ENCODE peak calls at places on chromosomes 4 and X, in ten cellular contexts. N is transverse colon, I is lung, R is cardiac muscle cell, W is uterus, P is ascending aorta, O is mesenchymal stem cell, Y is A549, J is PC-3, M is breast epithelium. T is an unnamed sample.

GRCh38 chr4:124445071-124445470 is 267.5 kb downstream of the ANKRD50 start:
- DNase-seq in Y (no peak), W (no peak), O (no peak), I (no peak), N (no peak), R (no peak), M (no peak), J (no peak), P (no peak), T (no peak)

GRCh38 chrX:72430405-72430968 is 124.8 kb upstream of the CITED1 start:
- DNase-seq in W (no peak), M (no peak), I (no peak), P (no peak), R (no peak), O (peak; percentile 0), Y (no peak), N (no peak), J (peak; percentile 2), T (no peak)

GRCh38 chr4:152784490-152785195 is 4.9 kb downstream of the ARFIP1 start:
- DNase-seq in M (no peak), O (peak; percentile 45), R (no peak), W (no peak), J (peak; percentile 14), N (peak; percentile 16), I (no peak), P (no peak), Y (peak; percentile 11), T (peak; percentile 10)

GRCh38 chr4:40445671-40446070 is 110.5 kb downstream of the CHRNA9 start:
- DNase-seq in W (no peak), M (no peak), P (no peak), N (no peak), O (no peak), R (no peak), J (no peak), Y (no peak), I (no peak), T (no peak)

GRCh38 chrX:40007136-40007535 is 90.6 kb downstream of the BCOR start:
- DNase-seq in P (no peak), M (no peak), W (no peak), O (no peak), J (no peak), N (no peak), R (no peak), Y (no peak), I (no peak), T (no peak)

GRCh38 chr4:101346562-101347266 is 612 bp downstream of the PPP3CA start:
- DNase-seq in P (peak; percentile 77), I (peak; percentile 60), M (peak; percentile 35), J (peak; percentile 23), N (peak; percentile 63), O (peak; percentile 86), W (peak; percentile 62), Y (peak; percentile 13), R (peak; percentile 75), T (peak; percentile 70)

GRCh38 chr4:121277194-121278105 is 103.4 kb downstream of the QRFPR start:
- DNase-seq in M (no peak), Y (no peak), P (no peak), I (no peak), J (peak; percentile 47), R (peak; percentile 25), N (peak; percentile 16), O (no peak), W (no peak), T (no peak)

GRCh38 chr4:183906736-183907651 is 1.9 kb downstream of the STOX2 start:
- DNase-seq in W (no peak), N (no peak), I (no peak), Y (no peak), J (no peak), R (peak; percentile 53), P (no peak), M (no peak), O (peak; percentile 27), T (no peak)

GRCh38 chr4:10075953-10076391 is 40.6 kb downstream of the WDR1 start:
- DNase-seq in W (peak; percentile 29), R (no peak), N (no peak), J (no peak), Y (no peak), O (no peak), P (no peak), I (no peak), M (no peak), T (no peak)

GRCh38 chr4:38383646-38384121 is 280.3 kb upstream of the KLF3 start:
- DNase-seq in W (no peak), M (no peak), N (no peak), Y (no peak), I (no peak), R (no peak), P (no peak), J (no peak), O (no peak), T (no peak)

GRCh38 chr4:38386011-38386551 is 277.9 kb upstream of the KLF3 start:
- DNase-seq in W (no peak), I (no peak), P (no peak), N (no peak), R (no peak), J (no peak), O (no peak), M (no peak), Y (no peak), T (no peak)

GRCh38 chr4:38384962-38385285 is 279.1 kb upstream of the KLF3 start:
- DNase-seq in R (no peak), Y (no peak), P (no peak), N (no peak), O (no peak), W (no peak), J (no peak), M (no peak), I (no peak), T (no peak)

GRCh38 chr4:38386654-38387188 is 277.3 kb upstream of the KLF3 start:
- DNase-seq in Y (no peak), M (no peak), O (no peak), J (no peak), W (no peak), P (no peak), I (no peak), R (no peak), N (no peak), T (no peak)

DNA sequence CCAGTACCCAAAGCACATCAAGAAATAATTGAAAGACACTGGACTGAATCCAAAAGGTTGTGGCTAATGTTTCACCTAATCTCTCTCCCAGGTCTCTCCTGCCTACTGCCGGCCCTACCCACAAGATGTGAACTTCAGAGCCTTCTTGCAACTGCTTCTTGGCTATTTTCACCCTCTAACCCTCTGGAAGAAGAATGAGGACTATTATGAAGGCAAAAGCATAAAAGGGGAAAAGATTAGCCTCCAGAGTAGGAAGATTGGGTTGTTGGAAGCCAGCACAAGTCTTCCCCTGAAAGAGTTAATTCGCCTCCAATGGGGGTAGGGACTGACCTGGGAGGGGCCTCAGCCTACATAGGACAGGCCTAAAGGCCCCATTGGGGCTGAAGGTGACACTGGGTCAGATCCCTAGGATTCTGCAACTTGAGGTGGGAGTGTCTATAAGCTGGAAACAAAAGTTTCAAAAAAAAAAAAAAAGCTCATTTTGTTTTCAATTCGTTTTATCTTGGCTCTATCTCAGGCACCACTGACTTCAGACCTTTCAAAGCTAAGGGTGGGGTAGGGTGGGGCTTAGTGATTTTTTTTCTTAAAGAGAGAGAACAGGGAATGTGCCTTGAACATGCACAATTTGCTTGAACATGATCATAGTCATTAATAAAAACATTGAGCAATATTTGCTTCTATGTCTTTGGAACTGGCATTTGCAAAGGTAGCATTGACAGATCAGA is 278.6 kb upstream of the KLF3 start:
- DNase-seq in W (no peak), P (no peak), Y (peak; percentile 9), O (no peak), M (no peak), I (no peak), N (no peak), R (no peak), J (no peak), T (peak; percentile 94)
- H3K4me1 ChIP-seq in W (peaks cover 26% of the 10 kb centered on the region), P (peaks cover 9% of the 10 kb centered on the region), Y (peaks cover 34% of the 10 kb centered on the region), O (peaks cover 7% of the 10 kb centered on the region), M (no peaks in the 10 kb centered on the region), I (peaks cover 2% of the 10 kb centered on the region), N (peaks cover 23% of the 10 kb centered on the region), R (peaks cover 7% of the 10 kb centered on the region), J (no peaks in the 10 kb centered on the region), T (peaks cover 15% of the 10 kb centered on the region)

GRCh38 chr4:92362002-92362401 is 58.2 kb downstream of the GRID2 start:
- DNase-seq in W (no peak), Y (no peak), I (no peak), M (no peak), J (no peak), R (no peak), P (no peak), N (no peak), O (no peak), T (no peak)

DNA sequence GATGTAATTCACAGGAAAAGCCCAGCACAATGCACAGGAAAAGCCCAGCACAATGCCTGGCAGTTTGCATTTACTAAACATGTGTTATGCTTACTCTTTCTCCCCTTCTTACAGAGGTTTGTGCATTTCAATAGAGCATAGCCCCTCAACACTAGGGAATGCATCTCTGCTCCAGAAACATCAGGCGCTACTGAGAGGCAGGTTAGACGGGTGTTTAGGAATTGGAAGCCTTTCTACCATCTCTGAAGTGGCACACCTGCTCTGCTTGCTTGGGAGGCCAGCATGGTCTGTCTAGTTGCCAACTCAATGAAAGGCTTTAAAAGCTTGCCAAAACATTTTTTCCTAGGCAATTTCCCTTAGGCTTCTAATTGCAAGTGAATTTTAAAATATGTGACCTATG is 55.7 kb downstream of the GRID2 start:
- DNase-seq in Y (no peak), M (no peak), W (no peak), N (no peak), J (no peak), R (no peak), O (no peak), I (no peak), P (no peak), T (no peak)
- H3K4me1 ChIP-seq in Y (no peaks in the 10 kb centered on the region), M (no peaks in the 10 kb centered on the region), W (no peaks in the 10 kb centered on the region), N (no peaks in the 10 kb centered on the region), J (no peaks in the 10 kb centered on the region), R (no peaks in the 10 kb centered on the region), O (no peaks in the 10 kb centered on the region), I (no peaks in the 10 kb centered on the region), P (no peaks in the 10 kb centered on the region), T (no peaks in the 10 kb centered on the region)

DNA sequence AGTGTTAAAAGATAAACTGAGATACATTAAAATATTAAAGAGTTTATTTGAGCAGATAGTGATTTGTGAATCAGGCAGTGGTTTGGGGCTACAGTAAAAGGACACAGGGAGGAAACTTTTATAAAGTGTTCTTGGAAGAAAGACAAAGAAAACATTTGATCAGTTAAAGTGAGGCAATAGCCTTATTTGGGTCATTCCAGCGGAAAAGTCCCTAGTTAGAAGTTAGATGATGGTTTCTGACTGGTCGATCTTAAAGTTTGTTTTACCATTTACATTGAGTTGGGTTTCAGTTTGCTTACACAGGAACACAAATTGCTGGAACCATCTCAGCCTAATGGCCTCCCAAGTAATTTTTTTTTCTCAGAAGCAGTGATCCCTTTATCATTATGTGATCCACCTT is 69.7 kb downstream of the PPP1R2C start:
- DNase-seq in N (no peak), W (no peak), J (no peak), P (no peak), O (no peak), R (no peak), M (no peak), Y (no peak), I (no peak), T (no peak)
- H3K4me1 ChIP-seq in N (no peaks in the 10 kb centered on the region), W (no peaks in the 10 kb centered on the region), J (no peaks in the 10 kb centered on the region), P (no peaks in the 10 kb centered on the region), O (no peaks in the 10 kb centered on the region), R (no peaks in the 10 kb centered on the region), M (no peaks in the 10 kb centered on the region), Y (no peaks in the 10 kb centered on the region), I (no peaks in the 10 kb centered on the region), T (no peaks in the 10 kb centered on the region)

DNA sequence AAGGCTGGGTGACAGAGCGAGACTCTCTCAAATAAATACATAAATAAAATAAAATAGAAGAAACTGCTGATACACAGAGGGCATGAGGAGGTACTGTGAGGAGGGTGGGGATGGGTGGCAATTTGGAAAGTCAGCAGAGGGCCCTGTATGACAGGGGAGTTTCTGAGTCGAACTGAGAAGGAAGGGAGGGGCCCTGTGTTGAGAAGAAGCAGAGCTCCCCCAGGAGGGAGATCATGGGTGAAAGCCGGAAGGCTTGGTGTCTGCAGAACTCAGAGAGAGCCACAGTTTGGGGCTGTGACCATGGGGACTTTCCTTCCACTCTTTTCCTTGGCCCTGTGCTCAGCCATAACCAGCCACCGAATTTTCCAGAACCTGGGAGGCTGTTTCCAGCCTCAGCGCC is 24.8 kb upstream of the AFAP1 start:
- DNase-seq in P (no peak), I (no peak), M (no peak), Y (no peak), J (peak; percentile 26), W (no peak), R (no peak), N (no peak), O (no peak), T (no peak)
- H3K4me1 ChIP-seq in P (peaks cover 4% of the 10 kb centered on the region), I (peaks cover 17% of the 10 kb centered on the region), M (no peaks in the 10 kb centered on the region), Y (peaks cover 54% of the 10 kb centered on the region), J (peaks cover 36% of the 10 kb centered on the region), W (peaks cover 9% of the 10 kb centered on the region), R (peaks cover 15% of the 10 kb centered on the region), N (peaks cover 39% of the 10 kb centered on the region), O (peaks cover 39% of the 10 kb centered on the region), T (no peaks in the 10 kb centered on the region)

T was measured in small intestine.